ENCODE peak calls at places on chromosomes 5 and 9, in eight cellular contexts. One of them, this sample, is unnamed.

GRCh38 chr5:176870110-176870591 is 29.0 kb downstream of the HK3 start:
- DNase-seq in A549: peak; percentile 85
- DNase-seq in stomach: peak; percentile 29
- DNase-seq in body of pancreas: peak; percentile 24
- DNase-seq in heart left ventricle: no peak
- DNase-seq in H1: peak; percentile 84
- DNase-seq in tibial nerve: no peak
- DNase-seq in spleen: no peak
- DNase-seq in this sample: no peak

GRCh38 chr5:73944581-73944980 is 318.6 kb downstream of the ARHGEF28 start:
- DNase-seq in heart left ventricle: no peak
- DNase-seq in tibial nerve: no peak
- DNase-seq in spleen: no peak
- DNase-seq in stomach: no peak
- DNase-seq in body of pancreas: no peak
- DNase-seq in A549: no peak
- DNase-seq in H1: no peak
- DNase-seq in this sample: no peak

GRCh38 chr5:95913663-95914062 is 48.0 kb downstream of the ELL2 start:
- DNase-seq in heart left ventricle: no peak
- DNase-seq in spleen: no peak
- DNase-seq in tibial nerve: no peak
- DNase-seq in H1: no peak
- DNase-seq in A549: no peak
- DNase-seq in stomach: no peak
- DNase-seq in body of pancreas: no peak
- DNase-seq in this sample: no peak

GRCh38 chr5:99119326-99119725 is 190.5 kb upstream of the CHD1 start:
- DNase-seq in stomach: no peak
- DNase-seq in A549: no peak
- DNase-seq in H1: no peak
- DNase-seq in heart left ventricle: no peak
- DNase-seq in tibial nerve: no peak
- DNase-seq in spleen: no peak
- DNase-seq in body of pancreas: no peak
- DNase-seq in this sample: no peak

GRCh38 chr9:130728721-130729120 is 35.1 kb downstream of the EXOSC2 start:
- DNase-seq in tibial nerve: no peak
- DNase-seq in spleen: no peak
- DNase-seq in A549: no peak
- DNase-seq in H1: no peak
- DNase-seq in heart left ventricle: no peak
- DNase-seq in body of pancreas: no peak
- DNase-seq in stomach: no peak
- DNase-seq in this sample: no peak

GRCh38 chr9:113349434-113350337 is at the start of gene BSPRY:
- DNase-seq in body of pancreas: peak; percentile 70
- DNase-seq in spleen: peak; percentile 85
- DNase-seq in stomach: peak; percentile 66
- DNase-seq in A549: peak; percentile 22
- DNase-seq in tibial nerve: no peak
- DNase-seq in heart left ventricle: no peak
- DNase-seq in H1: peak; percentile 76
- DNase-seq in this sample: no peak

GRCh38 chr9:28941856-28942255 is 1368.6 kb upstream of the C9orf72 start:
- DNase-seq in H1: no peak
- DNase-seq in spleen: no peak
- DNase-seq in heart left ventricle: no peak
- DNase-seq in body of pancreas: no peak
- DNase-seq in tibial nerve: no peak
- DNase-seq in A549: no peak
- DNase-seq in stomach: no peak
- DNase-seq in this sample: no peak

GRCh38 chr9:124495105-124496074 is 11.8 kb downstream of the NR5A1 start:
- DNase-seq in H1: no peak
- DNase-seq in body of pancreas: no peak
- DNase-seq in A549: no peak
- DNase-seq in tibial nerve: no peak
- DNase-seq in spleen: no peak
- DNase-seq in stomach: no peak
- DNase-seq in heart left ventricle: no peak
- DNase-seq in this sample: no peak

GRCh38 chr9:129486496-129487306 is 134.2 kb downstream of the C9orf50 start:
- DNase-seq in stomach: peak; percentile 79
- DNase-seq in A549: no peak
- DNase-seq in body of pancreas: peak; percentile 73
- DNase-seq in spleen: no peak
- DNase-seq in H1: no peak
- DNase-seq in tibial nerve: peak; percentile 81
- DNase-seq in heart left ventricle: peak; percentile 93
- DNase-seq in this sample: no peak

GRCh38 chr9:95874303-95874988 is 1.0 kb upstream of the ERCC6L2 start:
- DNase-seq in stomach: no peak
- DNase-seq in tibial nerve: no peak
- DNase-seq in A549: no peak
- DNase-seq in heart left ventricle: no peak
- DNase-seq in spleen: no peak
- DNase-seq in H1: no peak
- DNase-seq in body of pancreas: no peak
- DNase-seq in this sample: no peak

GRCh38 chr9:36268007-36268427 is 9.8 kb upstream of the GNE start:
- DNase-seq in tibial nerve: no peak
- DNase-seq in spleen: no peak
- DNase-seq in body of pancreas: no peak
- DNase-seq in H1: no peak
- DNase-seq in stomach: no peak
- DNase-seq in heart left ventricle: no peak
- DNase-seq in A549: no peak
- DNase-seq in this sample: no peak

GRCh38 chr5:124887223-124887622 is 140.8 kb upstream of the ZNF608 start:
- DNase-seq in heart left ventricle: no peak
- DNase-seq in H1: no peak
- DNase-seq in body of pancreas: peak; percentile 30
- DNase-seq in stomach: no peak
- DNase-seq in spleen: no peak
- DNase-seq in tibial nerve: no peak
- DNase-seq in A549: no peak
- DNase-seq in this sample: no peak

GRCh38 chr5:124888622-124889521 is 142.4 kb upstream of the ZNF608 start:
- DNase-seq in H1: no peak
- DNase-seq in body of pancreas: no peak
- DNase-seq in stomach: no peak
- DNase-seq in tibial nerve: no peak
- DNase-seq in spleen: no peak
- DNase-seq in A549: no peak
- DNase-seq in heart left ventricle: no peak
- DNase-seq in this sample: no peak

GRCh38 chr5:124889850-124890249 is 143.4 kb upstream of the ZNF608 start:
- DNase-seq in tibial nerve: no peak
- DNase-seq in stomach: no peak
- DNase-seq in A549: no peak
- DNase-seq in heart left ventricle: no peak
- DNase-seq in H1: no peak
- DNase-seq in body of pancreas: no peak
- DNase-seq in spleen: no peak
- DNase-seq in this sample: no peak

GRCh38 chr5:124889522-124889828 is 143.0 kb upstream of the ZNF608 start:
- DNase-seq in spleen: no peak
- DNase-seq in body of pancreas: no peak
- DNase-seq in A549: no peak
- DNase-seq in H1: no peak
- DNase-seq in heart left ventricle: no peak
- DNase-seq in tibial nerve: no peak
- DNase-seq in stomach: no peak
- DNase-seq in this sample: no peak

GRCh38 chr5:124888050-124888506 is 141.6 kb upstream of the ZNF608 start:
- DNase-seq in spleen: no peak
- DNase-seq in body of pancreas: peak; percentile 26
- DNase-seq in stomach: no peak
- DNase-seq in heart left ventricle: no peak
- DNase-seq in H1: no peak
- DNase-seq in A549: peak; percentile 27
- DNase-seq in tibial nerve: no peak
- DNase-seq in this sample: no peak
- TF ChIP-seq POLR2A in spleen: no peak
- TF ChIP-seq POLR2A in body of pancreas: peak; percentile 64
- TF ChIP-seq POLR2A in stomach: no peak
- TF ChIP-seq POLR2A in heart left ventricle: no peak
- TF ChIP-seq POLR2A in H1: no peak
- TF ChIP-seq POLR2A in A549: no peak
- TF ChIP-seq POLR2A in tibial nerve: no peak
- TF ChIP-seq POLR2A in this sample: no peak

DNA sequence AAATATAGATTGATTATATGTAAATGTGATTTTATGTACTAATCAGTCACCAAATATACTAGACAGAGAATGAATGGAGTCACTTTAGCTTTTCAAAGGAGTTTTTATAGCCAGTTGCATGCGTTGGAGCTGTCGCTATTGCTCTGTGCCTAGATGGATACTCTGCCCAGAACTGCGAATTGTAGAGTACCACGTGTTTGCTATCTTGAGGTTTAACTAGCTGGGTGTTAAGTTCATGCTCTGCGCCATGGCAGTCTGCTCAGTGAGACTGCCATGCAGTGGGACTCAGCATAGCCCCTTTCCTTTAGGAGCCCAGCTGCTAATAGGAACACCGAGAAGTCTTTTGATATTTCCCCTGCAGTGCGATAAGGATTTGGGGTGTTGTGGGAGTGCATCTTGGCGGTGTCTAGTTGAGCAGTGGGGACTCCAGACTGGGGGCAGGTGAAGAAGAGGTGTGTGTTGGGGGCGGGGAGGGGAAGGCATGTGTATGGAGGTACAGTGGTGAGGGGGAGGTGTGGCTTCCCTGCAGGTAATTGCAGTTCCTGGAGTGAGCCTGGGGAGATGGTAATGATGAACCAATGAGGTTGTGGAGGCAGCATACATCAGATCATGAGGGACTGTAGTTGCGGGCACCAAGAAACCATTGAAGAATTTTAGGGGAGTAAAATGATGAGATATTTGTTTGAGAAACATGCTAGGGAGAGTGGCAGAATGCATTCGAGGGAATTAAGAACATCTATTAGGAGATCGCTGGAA is 118.9 kb downstream of the TRIO start:
- DNase-seq in A549: no peak
- DNase-seq in heart left ventricle: no peak
- DNase-seq in spleen: no peak
- DNase-seq in stomach: no peak
- DNase-seq in body of pancreas: no peak
- DNase-seq in tibial nerve: no peak
- DNase-seq in H1: no peak
- DNase-seq in this sample: no peak
- H3K4me1 ChIP-seq in A549: peaks cover 63% of the 10 kb centered on the region
- H3K4me1 ChIP-seq in heart left ventricle: peaks cover 17% of the 10 kb centered on the region
- H3K4me1 ChIP-seq in spleen: peaks cover 73% of the 10 kb centered on the region
- H3K4me1 ChIP-seq in stomach: peaks cover 26% of the 10 kb centered on the region
- H3K4me1 ChIP-seq in body of pancreas: no peaks in the 10 kb centered on the region
- H3K4me1 ChIP-seq in tibial nerve: peaks cover 3% of the 10 kb centered on the region
- H3K4me1 ChIP-seq in H1: peaks cover 45% of the 10 kb centered on the region
- H3K4me1 ChIP-seq in this sample: peaks cover 14% of the 10 kb centered on the region

GRCh38 chr9:127500862-127501261 is 49.6 kb downstream of the LRSAM1 start:
- DNase-seq in H1: no peak
- DNase-seq in body of pancreas: no peak
- DNase-seq in A549: no peak
- DNase-seq in stomach: no peak
- DNase-seq in heart left ventricle: no peak
- DNase-seq in spleen: no peak
- DNase-seq in tibial nerve: no peak
- DNase-seq in this sample: no peak

GRCh38 chr9:127501821-127502343 is 50.6 kb downstream of the LRSAM1 start:
- DNase-seq in body of pancreas: no peak
- DNase-seq in tibial nerve: no peak
- DNase-seq in H1: no peak
- DNase-seq in spleen: no peak
- DNase-seq in A549: no peak
- DNase-seq in heart left ventricle: no peak
- DNase-seq in stomach: no peak
- DNase-seq in this sample: no peak

GRCh38 chr9:127503379-127503921 is 52.1 kb downstream of the LRSAM1 start:
- DNase-seq in H1: no peak
- DNase-seq in tibial nerve: no peak
- DNase-seq in heart left ventricle: no peak
- DNase-seq in stomach: no peak
- DNase-seq in spleen: no peak
- DNase-seq in A549: no peak
- DNase-seq in body of pancreas: no peak
- DNase-seq in this sample: no peak

GRCh38 chr9:127503947-127504886 is 52.9 kb downstream of the LRSAM1 start:
- DNase-seq in body of pancreas: peak; percentile 87
- DNase-seq in stomach: peak; percentile 90
- DNase-seq in A549: peak; percentile 48
- DNase-seq in H1: peak; percentile 92
- DNase-seq in tibial nerve: peak; percentile 87
- DNase-seq in spleen: peak; percentile 94
- DNase-seq in heart left ventricle: peak; percentile 88
- DNase-seq in this sample: peak; percentile 32

GRCh38 chr9:127502706-127503378 is 51.5 kb downstream of the LRSAM1 start:
- DNase-seq in tibial nerve: no peak
- DNase-seq in stomach: no peak
- DNase-seq in H1: no peak
- DNase-seq in A549: no peak
- DNase-seq in heart left ventricle: no peak
- DNase-seq in body of pancreas: no peak
- DNase-seq in spleen: no peak
- DNase-seq in this sample: no peak
- TF ChIP-seq POLR2A in tibial nerve: no peak
- TF ChIP-seq POLR2A in stomach: no peak
- TF ChIP-seq POLR2A in H1: no peak
- TF ChIP-seq POLR2A in A549: no peak
- TF ChIP-seq POLR2A in heart left ventricle: no peak
- TF ChIP-seq POLR2A in body of pancreas: no peak
- TF ChIP-seq POLR2A in spleen: no peak
- TF ChIP-seq POLR2A in this sample: no peak

GRCh38 chr9:121156263-121156731 is 45.4 kb downstream of the RAB14 start:
- DNase-seq in spleen: no peak
- DNase-seq in A549: no peak
- DNase-seq in H1: no peak
- DNase-seq in heart left ventricle: no peak
- DNase-seq in body of pancreas: no peak
- DNase-seq in stomach: no peak
- DNase-seq in tibial nerve: no peak
- DNase-seq in this sample: no peak

GRCh38 chr9:121157939-121158338 is 43.7 kb downstream of the RAB14 start:
- DNase-seq in A549: no peak
- DNase-seq in body of pancreas: no peak
- DNase-seq in spleen: no peak
- DNase-seq in heart left ventricle: no peak
- DNase-seq in tibial nerve: no peak
- DNase-seq in H1: no peak
- DNase-seq in stomach: no peak
- DNase-seq in this sample: no peak

GRCh38 chr9:121154782-121155181 is 46.9 kb downstream of the RAB14 start:
- DNase-seq in spleen: no peak
- DNase-seq in heart left ventricle: no peak
- DNase-seq in A549: no peak
- DNase-seq in stomach: no peak
- DNase-seq in H1: no peak
- DNase-seq in body of pancreas: no peak
- DNase-seq in tibial nerve: no peak
- DNase-seq in this sample: no peak

GRCh38 chr9:121150188-121150587 is 51.5 kb downstream of the RAB14 start:
- DNase-seq in spleen: no peak
- DNase-seq in H1: no peak
- DNase-seq in stomach: no peak
- DNase-seq in body of pancreas: no peak
- DNase-seq in heart left ventricle: no peak
- DNase-seq in tibial nerve: no peak
- DNase-seq in A549: no peak
- DNase-seq in this sample: no peak

GRCh38 chr9:121153642-121154041 is 48.0 kb downstream of the RAB14 start:
- DNase-seq in spleen: no peak
- DNase-seq in tibial nerve: no peak
- DNase-seq in H1: no peak
- DNase-seq in body of pancreas: no peak
- DNase-seq in stomach: no peak
- DNase-seq in heart left ventricle: no peak
- DNase-seq in A549: no peak
- DNase-seq in this sample: no peak
- H3K4me1 ChIP-seq in spleen: peaks cover 49% of the 10 kb centered on the region
- H3K4me1 ChIP-seq in tibial nerve: no peaks in the 10 kb centered on the region
- H3K4me1 ChIP-seq in H1: peaks cover 2% of the 10 kb centered on the region
- H3K4me1 ChIP-seq in body of pancreas: no peaks in the 10 kb centered on the region
- H3K4me1 ChIP-seq in stomach: no peaks in the 10 kb centered on the region
- H3K4me1 ChIP-seq in heart left ventricle: no peaks in the 10 kb centered on the region
- H3K4me1 ChIP-seq in A549: no peaks in the 10 kb centered on the region
- H3K4me1 ChIP-seq in this sample: no peaks in the 10 kb centered on the region

This sample was measured in esophagus squamous epithelium.